ENCODE peak calls at places on chromosome 6, in seven cellular contexts. V, L, M, H, D, J and S are unnamed samples.

GRCh38 chr6:158799051-158799792 is 19.9 kb downstream of the EZR start:
- DNase-seq in L (no peak), D (no peak), V (no peak), J (no peak), H (peak; percentile 29), M (peak; percentile 96), S (no peak)

GRCh38 chr6:160431231-160431630 is 83.1 kb downstream of the SLC22A3 start:
- DNase-seq in L (no peak), D (peak; percentile 54), V (no peak), H (peak; percentile 60), M (peak; percentile 38), J (no peak), S (no peak)

GRCh38 chr6:72554761-72555221 is 67.1 kb upstream of the KCNQ5 start:
- DNase-seq in V (no peak), D (peak; percentile 78), L (no peak), M (no peak), H (no peak), J (no peak), S (no peak)

GRCh38 chr6:110528051-110528929 is 51.9 kb upstream of the SLC22A16 start:
- DNase-seq in L (peak; percentile 56), V (no peak), J (no peak), H (peak; percentile 51), M (peak; percentile 66), D (peak; percentile 98), S (peak; percentile 45)

GRCh38 chr6:38445321-38445720 is 194.4 kb downstream of the BTBD9 start:
- DNase-seq in J (no peak), V (no peak), D (no peak), H (no peak), M (no peak), L (no peak), S (no peak)

GRCh38 chr6:72689107-72689954 is 67.5 kb downstream of the KCNQ5 start:
- DNase-seq in D (no peak), H (no peak), V (no peak), M (no peak), J (no peak), L (no peak), S (no peak)

GRCh38 chr6:18265099-18265372 is 706 bp upstream of the DEK start:
- DNase-seq in M (no peak), D (no peak), V (no peak), J (no peak), H (no peak), L (no peak), S (no peak)

GRCh38 chr6:22442826-22443225 is 126.5 kb upstream of the HDGFL1 start:
- DNase-seq in V (no peak), L (no peak), M (no peak), J (no peak), H (no peak), D (peak; percentile 84), S (no peak)

GRCh38 chr6:136886110-136886509 is 36.0 kb upstream of the SLC35D3 start:
- DNase-seq in V (no peak), M (no peak), H (no peak), L (no peak), J (no peak), D (peak; percentile 54), S (no peak)

GRCh38 chr6:135088818-135089809 is 34.5 kb upstream of the HBS1L start:
- DNase-seq in D (peak; percentile 51), L (peak; percentile 13), J (no peak), V (no peak), M (no peak), H (no peak), S (peak; percentile 50)

GRCh38 chr6:154567695-154568220 is 57.3 kb upstream of the CNKSR3 start:
- DNase-seq in V (no peak), M (no peak), L (no peak), H (no peak), D (no peak), J (no peak), S (no peak)

GRCh38 chr6:168640738-168641137 is 199.8 kb downstream of the SMOC2 start:
- DNase-seq in J (no peak), V (no peak), H (no peak), L (no peak), D (no peak), M (no peak), S (no peak)

GRCh38 chr6:3444276-3445088 is 12.4 kb downstream of the SLC22A23 start:
- DNase-seq in H (no peak), M (no peak), V (no peak), D (no peak), L (no peak), J (no peak), S (no peak)

GRCh38 chr6:34190504-34191122 is 44.7 kb upstream of the GRM4 start:
- DNase-seq in H (no peak), M (no peak), V (peak; percentile 55), D (no peak), L (no peak), J (no peak), S (no peak)

GRCh38 chr6:137160763-137161162 is 12.7 kb downstream of the IL22RA2 start:
- DNase-seq in D (peak; percentile 79), H (no peak), L (no peak), J (no peak), M (no peak), V (no peak), S (no peak)

GRCh38 chr6:111176763-111177099 is 89.4 kb downstream of the SLC16A10 start:
- DNase-seq in V (no peak), L (no peak), H (no peak), M (peak; percentile 27), D (no peak), J (no peak), S (no peak)

GRCh38 chr6:135115411-135116293 is 61.0 kb upstream of the HBS1L start:
- DNase-seq in H (no peak), L (no peak), V (no peak), M (no peak), J (no peak), D (no peak), S (no peak)

GRCh38 chr6:43301081-43301870 is 3.2 kb downstream of the SLC22A7 start:
- DNase-seq in J (no peak), D (no peak), H (no peak), L (no peak), V (peak; percentile 71), M (no peak), S (no peak)

GRCh38 chr6:125745281-125746018 is 4.0 kb upstream of the HEY2 start:
- DNase-seq in V (no peak), H (no peak), J (no peak), D (no peak), M (peak; percentile 51), L (no peak), S (no peak)
- H3K4me1 ChIP-seq in V (peaks cover 3% of the 10 kb centered on the region), H (no peaks in the 10 kb centered on the region), J (peaks cover 9% of the 10 kb centered on the region), D (peaks cover 1% of the 10 kb centered on the region), M (peaks cover 11% of the 10 kb centered on the region), L (peaks cover 10% of the 10 kb centered on the region), S (peaks cover 25% of the 10 kb centered on the region)

DNA sequence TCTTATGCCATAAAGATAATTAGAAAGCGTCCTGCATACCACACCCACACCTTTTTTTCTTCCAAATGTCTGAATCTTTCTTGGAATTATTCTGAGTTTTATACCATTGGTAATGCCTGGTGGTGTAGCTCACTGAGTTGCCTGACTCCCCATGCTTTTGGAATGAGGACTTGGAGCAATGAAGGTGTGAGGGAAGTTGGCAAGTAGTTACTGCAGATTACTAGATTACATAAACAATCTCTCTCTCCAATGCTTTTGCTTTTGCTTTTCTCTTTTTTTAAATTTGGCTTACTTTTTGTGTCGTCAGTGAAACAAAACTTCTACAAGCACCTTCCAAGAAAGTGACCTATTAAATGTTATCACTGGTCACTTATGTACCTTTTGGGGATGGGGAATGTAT is 406.1 kb upstream of the SOX4 start:
- DNase-seq in H (no peak), J (no peak), D (no peak), L (no peak), M (no peak), V (no peak), S (no peak)
- H3K4me1 ChIP-seq in H (no peaks in the 10 kb centered on the region), J (no peaks in the 10 kb centered on the region), D (peaks cover 15% of the 10 kb centered on the region), L (peaks cover 4% of the 10 kb centered on the region), M (no peaks in the 10 kb centered on the region), V (peaks cover 6% of the 10 kb centered on the region), S (no peaks in the 10 kb centered on the region)

DNA sequence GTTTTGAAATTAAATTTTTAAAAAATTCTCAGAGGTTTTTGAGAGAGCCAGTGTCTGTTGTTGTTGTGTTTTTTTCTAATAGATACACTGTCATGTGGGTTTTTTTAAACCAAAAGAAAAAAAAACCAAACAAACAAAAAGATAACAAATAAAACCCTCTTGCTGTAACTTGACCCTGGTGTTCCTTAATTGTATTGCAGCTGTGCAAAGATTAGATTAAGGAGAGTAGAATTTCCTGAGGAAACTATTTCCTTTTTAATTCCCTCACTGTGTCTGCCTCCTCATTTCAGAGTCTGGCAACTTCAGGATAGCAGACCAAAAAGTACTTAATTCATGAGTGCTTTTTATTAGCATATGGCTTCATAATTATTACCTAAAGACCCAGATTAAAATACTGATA is 281.9 kb downstream of the EPM2A start:
- DNase-seq in M (no peak), J (no peak), H (no peak), D (peak; percentile 14), V (no peak), L (peak; percentile 12), S (no peak)
- H3K4me1 ChIP-seq in M (no peaks in the 10 kb centered on the region), J (no peaks in the 10 kb centered on the region), H (no peaks in the 10 kb centered on the region), D (no peaks in the 10 kb centered on the region), V (no peaks in the 10 kb centered on the region), L (no peaks in the 10 kb centered on the region), S (no peaks in the 10 kb centered on the region)

GRCh38 chr6:149935246-149935645 is 6.6 kb upstream of the ULBP2 start:
- DNase-seq in D (no peak), M (no peak), J (no peak), V (no peak), H (no peak), L (no peak), S (no peak)

GRCh38 chr6:149934249-149935156 is 7.3 kb upstream of the ULBP2 start:
- DNase-seq in D (peak; percentile 46), J (no peak), H (peak; percentile 55), L (peak; percentile 76), V (no peak), M (peak; percentile 74), S (peak; percentile 65)

GRCh38 chr6:149933036-149933435 is 8.8 kb upstream of the ULBP2 start:
- DNase-seq in D (no peak), H (no peak), L (no peak), M (no peak), V (no peak), J (no peak), S (no peak)

GRCh38 chr6:149931501-149931900 is 8.6 kb upstream of the RAET1G start:
- DNase-seq in H (no peak), L (no peak), J (no peak), V (no peak), M (no peak), D (no peak), S (no peak)

GRCh38 chr6:149933461-149933860 is 8.4 kb upstream of the ULBP2 start:
- DNase-seq in J (no peak), D (no peak), H (no peak), M (no peak), V (no peak), L (no peak), S (no peak)
- H3K4me1 ChIP-seq in J (peaks cover 4% of the 10 kb centered on the region), D (no peaks in the 10 kb centered on the region), H (peaks cover 3% of the 10 kb centered on the region), M (peaks cover 5% of the 10 kb centered on the region), V (no peaks in the 10 kb centered on the region), L (peaks cover 3% of the 10 kb centered on the region), S (peaks cover 10% of the 10 kb centered on the region)

GRCh38 chr6:42266542-42266941 is 48.9 kb upstream of the MRPS10 start:
- DNase-seq in J (no peak), D (no peak), H (no peak), M (no peak), V (no peak), L (no peak), S (no peak)
- H3K4me1 ChIP-seq in J (no peaks in the 10 kb centered on the region), D (no peaks in the 10 kb centered on the region), H (peaks cover 5% of the 10 kb centered on the region), M (no peaks in the 10 kb centered on the region), V (no peaks in the 10 kb centered on the region), L (no peaks in the 10 kb centered on the region), S (no peaks in the 10 kb centered on the region)

GRCh38 chr6:10453596-10453995 is 38.7 kb upstream of the TFAP2A start:
- DNase-seq in D (no peak), M (no peak), H (no peak), V (no peak), L (no peak), J (no peak), S (no peak)
- H3K4me1 ChIP-seq in D (peaks cover 25% of the 10 kb centered on the region), M (no peaks in the 10 kb centered on the region), H (no peaks in the 10 kb centered on the region), V (no peaks in the 10 kb centered on the region), L (peaks cover 49% of the 10 kb centered on the region), J (no peaks in the 10 kb centered on the region), S (no peaks in the 10 kb centered on the region)